ENCODE peak calls at places on chromosome 17, in ten cellular contexts. L is AG09319; Z is stimulated activated CD8-positive, alpha-beta memory T cell treated with anti-CD3 and anti-CD28 coated beads, Interleukin-4, amount 100 ng/mL, for 1 hour; W is LNCaP clone FGC; U is mesendoderm; B is cardiac muscle cell; Q is stimulated activated CD4-positive, alpha-beta T cell treated with anti-CD3 and anti-CD28 coated beads, Interleukin-15, amount 100 ng/mL, for 1 hour; M is NCI-H1092; G is endothelial cell; O is dorsolateral prefrontal cortex. T is an unnamed sample.

GRCh38 chr17:61568219-61569072 is 22.6 kb downstream of the NACA2 start:
- DNase-seq in Z (no peak), G (no peak), U (no peak), B (no peak), O (no peak), Q (no peak), W (no peak), M (no peak), L (no peak), T (no peak)

GRCh38 chr17:69596141-69596540 is 181.6 kb downstream of the MAP2K6 start:
- DNase-seq in Z (no peak), O (no peak), B (no peak), M (no peak), L (no peak), Q (no peak), U (no peak), W (no peak), G (no peak), T (no peak)

GRCh38 chr17:57086069-57086930 is 1.3 kb downstream of the AKAP1 start:
- DNase-seq in O (peak; percentile 45), L (no peak), M (no peak), U (peak; percentile 50), W (no peak), Q (no peak), Z (no peak), B (peak; percentile 45), G (peak; percentile 28), T (peak; percentile 59)

GRCh38 chr17:79947351-79948031 is 88.2 kb downstream of the TBC1D16 start:
- DNase-seq in B (no peak), L (no peak), Z (no peak), U (no peak), G (no peak), M (no peak), O (no peak), W (no peak), Q (no peak), T (no peak)

GRCh38 chr17:82031885-82032627 is 578 bp downstream of the RAC3 start:
- DNase-seq in M (no peak), U (peak; percentile 53), Q (no peak), Z (no peak), W (no peak), O (no peak), G (no peak), L (no peak), B (peak; percentile 43), T (peak; percentile 75)

GRCh38 chr17:30970757-30971567 is at the start of gene RNF135:
- DNase-seq in L (peak; percentile 72), O (peak; percentile 72), G (peak; percentile 67), M (peak; percentile 14), Z (peak; percentile 24), U (peak; percentile 96), W (peak; percentile 78), B (peak; percentile 40), Q (peak; percentile 39), T (peak; percentile 88)

GRCh38 chr17:78324391-78325075 is 35.3 kb downstream of the SOCS3 start:
- DNase-seq in M (peak; percentile 40), W (no peak), Z (no peak), L (peak; percentile 90), O (peak; percentile 44), B (no peak), Q (no peak), G (peak; percentile 80), U (peak; percentile 71), T (peak; percentile 33)

GRCh38 chr17:81543756-81544155 is 8.4 kb downstream of the FAAP100 start:
- DNase-seq in U (no peak), B (no peak), L (no peak), M (no peak), Q (no peak), O (no peak), W (no peak), G (no peak), Z (no peak), T (no peak)

GRCh38 chr17:49545811-49546545 is 29.7 kb upstream of the NXPH3 start:
- DNase-seq in G (no peak), M (no peak), B (no peak), L (no peak), Q (no peak), U (no peak), O (no peak), Z (no peak), W (no peak), T (peak; percentile 44)

GRCh38 chr17:73010414-73010813 is 82.1 kb downstream of the SLC39A11 start:
- DNase-seq in W (no peak), B (no peak), Z (no peak), O (no peak), G (no peak), Q (no peak), M (no peak), U (no peak), L (no peak), T (no peak)

GRCh38 chr17:80631142-80632045 is 86.8 kb downstream of the RPTOR start:
- DNase-seq in G (no peak), Q (no peak), W (no peak), O (no peak), L (no peak), B (no peak), M (no peak), U (no peak), Z (no peak), T (no peak)

GRCh38 chr17:45020354-45021138 is 30.9 kb downstream of the DCAKD start:
- DNase-seq in O (peak; percentile 50), Z (no peak), U (peak; percentile 57), G (peak; percentile 54), Q (no peak), L (no peak), W (no peak), B (no peak), M (no peak), T (peak; percentile 62)

GRCh38 chr17:273994-274832 is 78.4 kb downstream of the RPH3AL start:
- DNase-seq in L (no peak), U (no peak), M (no peak), Z (no peak), B (no peak), G (no peak), W (no peak), Q (no peak), O (peak; percentile 42), T (no peak)

GRCh38 chr17:14068542-14069250 is 608 bp upstream of the COX10 start:
- DNase-seq in U (no peak), M (no peak), G (no peak), Z (no peak), Q (no peak), O (no peak), L (no peak), W (no peak), B (no peak), T (no peak)

GRCh38 chr17:44607836-44608690 is 48.2 kb upstream of the MEIOC start:
- DNase-seq in W (peak; percentile 6), G (no peak), U (peak; percentile 85), Z (no peak), L (peak; percentile 56), B (no peak), Q (no peak), M (peak; percentile 93), O (no peak), T (peak; percentile 82)

GRCh38 chr17:67503184-67503583 is 126.1 kb downstream of the PITPNC1 start:
- DNase-seq in W (no peak), L (no peak), B (no peak), G (no peak), U (no peak), O (no peak), Z (no peak), Q (no peak), M (no peak), T (no peak)

GRCh38 chr17:39972271-39972670 is 8.3 kb upstream of the PSMD3 start:
- DNase-seq in O (no peak), G (no peak), W (no peak), Z (no peak), M (no peak), B (no peak), U (no peak), L (no peak), Q (no peak), T (no peak)

GRCh38 chr17:49875690-49876089 is 27.8 kb upstream of the TAC4 start:
- DNase-seq in W (no peak), M (no peak), O (no peak), G (no peak), U (peak; percentile 76), Q (no peak), Z (no peak), L (no peak), B (no peak), T (peak; percentile 71)

GRCh38 chr17:72139213-72139612 is 18.4 kb downstream of the SOX9 start:
- DNase-seq in U (no peak), Z (no peak), L (no peak), O (no peak), Q (no peak), B (no peak), G (no peak), W (no peak), M (no peak), T (no peak)

GRCh38 chr17:68424861-68425260 is 32.4 kb downstream of the WIPI1 start:
- DNase-seq in M (no peak), W (no peak), G (no peak), Z (no peak), U (peak; percentile 17), B (no peak), O (no peak), L (no peak), Q (no peak), T (no peak)